ENCODE peak calls at places on chromosomes 3 and 15, in six cellular contexts. H is NCI-H1694 treated with DMSO at 0.1 percent for 48 hours, S is NCI-H2029 treated with DMSO at 0.1 percent for 48 hours, T is amniotic stem cell, J is psoas muscle, Y is BJ. V is an unnamed sample.

GRCh38 chr3:190401943-190402342 is 14.0 kb downstream of the CLDN16 start:
- DNase-seq in H (no peak), S (no peak), T (no peak), J (no peak), Y (no peak), V (no peak)

GRCh38 chr3:122975163-122975923 is 52.2 kb downstream of the SEMA5B start:
- DNase-seq in H (no peak), S (peak; percentile 49), T (no peak), J (peak; percentile 53), Y (peak; percentile 26), V (no peak)

GRCh38 chr3:49005298-49005680 is 1.9 kb upstream of the WDR6 start:
- DNase-seq in H (no peak), S (no peak), T (no peak), J (no peak), Y (no peak), V (no peak)

GRCh38 chr15:39154136-39154770 is 426.6 kb upstream of the THBS1 start:
- DNase-seq in H (no peak), S (no peak), T (no peak), J (no peak), Y (no peak), V (no peak)

GRCh38 chr3:194876403-194877165 is 190.9 kb downstream of the FAM43A start:
- DNase-seq in H (no peak), S (no peak), T (no peak), J (no peak), Y (no peak), V (no peak)

GRCh38 chr15:66187271-66187670 is 66.3 kb downstream of the MEGF11 start:
- DNase-seq in H (no peak), S (no peak), T (no peak), J (no peak), Y (no peak), V (no peak)

GRCh38 chr3:139894638-139894989 is 40.4 kb upstream of the CLSTN2 start:
- DNase-seq in H (no peak), S (no peak), T (no peak), J (no peak), Y (no peak), V (no peak)

GRCh38 chr3:9214185-9214584 is 35.3 kb downstream of the SRGAP3 start:
- DNase-seq in H (no peak), S (no peak), T (no peak), J (no peak), Y (no peak), V (no peak)

V was measured in SW 1271.